ENCODE peak calls at places on chromosome 11, in five cellular contexts. C is Caco-2, P is heart right ventricle, J is transverse colon, S is AG04450. E is an unnamed sample.

GRCh38 chr11:30763951-30764350 is 177.8 kb upstream of the MPPED2 start:
- DNase-seq in C (no peak), P (no peak), J (no peak), S (no peak), E (no peak)

GRCh38 chr11:5928811-5929210 is 13.2 kb upstream of the OR56A3 start:
- DNase-seq in C (no peak), P (no peak), J (no peak), S (no peak), E (no peak)

GRCh38 chr11:120066738-120067303 is 71.1 kb downstream of the TRIM29 start:
- DNase-seq in C (no peak), P (no peak), J (no peak), S (no peak), E (no peak)

GRCh38 chr11:2647953-2648352 is 51.8 kb downstream of the KCNQ1OT1 start:
- DNase-seq in C (no peak), P (no peak), J (no peak), S (no peak), E (no peak)

GRCh38 chr11:116701876-116702275 is 70.9 kb downstream of the BUD13 start:
- DNase-seq in C (peak), P (no peak), J (no peak), S (no peak), E (no peak)

GRCh38 chr11:95459268-95460040 is 228.5 kb upstream of the SESN3 start:
- DNase-seq in C (no peak), P (no peak), J (no peak), S (no peak), E (no peak)

GRCh38 chr11:72613977-72614376 is 60.2 kb downstream of the PDE2A start:
- DNase-seq in C (no peak), P (peak), J (peak), S (no peak), E (no peak)

GRCh38 chr11:108906329-108906728 is 241.5 kb downstream of the DDX10 start:
- DNase-seq in C (no peak), P (no peak), J (no peak), S (no peak), E (peak)

GRCh38 chr11:30762188-30762587 is 176.0 kb upstream of the MPPED2 start:
- DNase-seq in C (no peak), P (no peak), J (no peak), S (no peak), E (no peak)

GRCh38 chr11:114061053-114062049 is 1.8 kb downstream of the ZBTB16 start:
- DNase-seq in C (no peak), P (peak), J (no peak), S (no peak), E (no peak)

GRCh38 chr11:130313383-130314183 is 1.1 kb downstream of the ZBTB44 start:
- DNase-seq in C (no peak), P (no peak), J (no peak), S (no peak), E (no peak)

GRCh38 chr11:27649800-27650199 is 50.5 kb downstream of the BDNF start:
- DNase-seq in C (no peak), P (no peak), J (no peak), S (no peak), E (no peak)

GRCh38 chr11:29300441-29300840 is 716.4 kb downstream of the KCNA4 start:
- DNase-seq in C (no peak), P (no peak), J (no peak), S (peak), E (no peak)

GRCh38 chr11:67640758-67641113 is 1.2 kb upstream of the TBX10 start:
- DNase-seq in C (no peak), P (no peak), J (no peak), S (no peak), E (no peak)

GRCh38 chr11:46696212-46696558 is 4.2 kb downstream of the ARHGAP1 start:
- DNase-seq in C (no peak), P (peak), J (no peak), S (no peak), E (no peak)

GRCh38 chr11:87356428-87356827 is 318.7 kb downstream of the TMEM135 start:
- DNase-seq in C (no peak), P (no peak), J (peak), S (no peak), E (no peak)

GRCh38 chr11:81444306-81444705 is 1289.4 kb downstream of the FAM181B start:
- DNase-seq in C (no peak), P (no peak), J (no peak), S (no peak), E (no peak)

GRCh38 chr11:44269369-44270351 is 40.3 kb downstream of the ALX4 start:
- DNase-seq in C (peak), P (no peak), J (no peak), S (no peak), E (peak)

GRCh38 chr11:68398870-68399865 is 61.4 kb upstream of the PPP6R3 start:
- DNase-seq in C (no peak), P (peak), J (peak), S (no peak), E (no peak)

GRCh38 chr11:130211144-130211543 is 51.6 kb downstream of the ST14 start:
- DNase-seq in C (peak), P (no peak), J (no peak), S (no peak), E (no peak)

GRCh38 chr11:33631749-33632091 is 68.9 kb downstream of the C11orf91 start:
- DNase-seq in C (no peak), P (no peak), J (no peak), S (no peak), E (no peak)

GRCh38 chr11:50075856-50076255 is 43.2 kb downstream of the OR4C45 start:
- DNase-seq in C (no peak), P (no peak), J (no peak), S (no peak), E (no peak)

GRCh38 chr11:18705651-18706281 is 7.2 kb downstream of the TMEM86A start:
- DNase-seq in C (no peak), P (peak), J (peak), S (no peak), E (no peak)

GRCh38 chr11:92322225-92322624 is 97.6 kb downstream of the FAT3 start:
- DNase-seq in C (no peak), P (no peak), J (no peak), S (no peak), E (no peak)

GRCh38 chr11:130490682-130491449 is 42.4 kb downstream of the ADAMTS15 start:
- DNase-seq in C (no peak), P (no peak), J (no peak), S (no peak), E (no peak)

GRCh38 chr11:93842034-93842433 is 8.4 kb downstream of the VSTM5 start:
- DNase-seq in C (no peak), P (no peak), J (no peak), S (no peak), E (no peak)

GRCh38 chr11:67119577-67120391 is 721 bp downstream of the KDM2A start:
- DNase-seq in C (peak), P (peak), J (peak), S (no peak), E (no peak)

GRCh38 chr11:132587716-132588115 is 944.6 kb downstream of the OPCML start:
- DNase-seq in C (no peak), P (no peak), J (no peak), S (no peak), E (no peak)

GRCh38 chr11:25615076-25615475 is 716.9 kb upstream of the ANO3 start:
- DNase-seq in C (no peak), P (no peak), J (no peak), S (no peak), E (no peak)

GRCh38 chr11:58358969-58359368 is at the start of gene OR5B17:
- DNase-seq in C (no peak), P (no peak), J (no peak), S (no peak), E (no peak)

GRCh38 chr11:20047006-20047405 is 113.3 kb downstream of the DBX1 start:
- DNase-seq in C (no peak), P (no peak), J (no peak), S (no peak), E (no peak)

GRCh38 chr11:46249103-46249942 is 28.1 kb upstream of the CREB3L1 start:
- DNase-seq in C (no peak), P (no peak), J (no peak), S (no peak), E (no peak)

GRCh38 chr11:63769044-63769718 is 606 bp upstream of the ZFTA start:
- DNase-seq in C (no peak), P (peak), J (peak), S (no peak), E (no peak)

GRCh38 chr11:64848779-64849599 is 4.5 kb upstream of the CDC42BPG start:
- DNase-seq in C (no peak), P (no peak), J (peak), S (no peak), E (no peak)
- TF ChIP-seq CTCF in C (no peak), P (no peak), J (peak), S (no peak), E (no peak)

DNA sequence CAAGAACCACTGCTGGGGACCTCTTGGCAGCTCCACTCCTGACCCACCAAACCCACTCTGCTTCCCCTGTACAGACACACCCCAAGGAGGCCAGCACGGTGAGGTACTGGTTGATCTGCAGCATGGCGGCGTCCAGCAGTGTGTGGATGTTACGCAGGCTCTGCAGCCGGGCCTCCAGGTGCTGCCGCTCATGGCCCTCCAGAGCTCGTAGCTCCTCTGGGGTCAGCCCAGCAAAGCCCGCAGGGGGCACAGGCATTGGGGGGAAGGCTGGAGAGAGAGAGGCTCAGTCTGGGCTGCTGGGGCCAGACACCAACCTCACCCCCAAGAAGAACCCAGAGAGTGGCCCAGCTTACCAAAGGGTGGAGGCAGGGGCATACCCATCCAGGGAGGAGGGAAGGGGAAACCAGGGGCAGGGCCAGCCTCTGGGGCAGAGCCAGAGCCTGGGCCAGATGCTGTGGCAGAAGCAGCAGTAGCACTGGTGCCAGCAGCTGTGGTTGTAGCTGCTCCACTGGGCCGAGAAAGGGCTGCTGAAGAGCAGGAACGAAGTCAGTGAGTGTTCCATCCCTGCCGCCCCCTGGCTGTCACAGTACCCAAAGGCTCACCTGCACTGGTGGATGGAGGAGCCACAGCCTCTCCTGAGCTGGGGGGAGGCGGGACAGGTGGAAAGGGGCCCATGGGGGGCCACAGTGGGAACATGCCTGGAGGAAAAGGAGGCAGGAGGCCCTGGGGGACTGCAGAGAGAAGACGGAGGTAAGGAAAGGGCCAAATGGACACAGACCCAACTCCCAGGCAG is 4.5 kb downstream of the SYVN1 start:
- DNase-seq in C (peak), P (no peak), J (no peak), S (no peak), E (no peak)
- TF ChIP-seq CTCF in C (no peak), P (no peak), J (no peak), S (no peak), E (no peak)

DNA sequence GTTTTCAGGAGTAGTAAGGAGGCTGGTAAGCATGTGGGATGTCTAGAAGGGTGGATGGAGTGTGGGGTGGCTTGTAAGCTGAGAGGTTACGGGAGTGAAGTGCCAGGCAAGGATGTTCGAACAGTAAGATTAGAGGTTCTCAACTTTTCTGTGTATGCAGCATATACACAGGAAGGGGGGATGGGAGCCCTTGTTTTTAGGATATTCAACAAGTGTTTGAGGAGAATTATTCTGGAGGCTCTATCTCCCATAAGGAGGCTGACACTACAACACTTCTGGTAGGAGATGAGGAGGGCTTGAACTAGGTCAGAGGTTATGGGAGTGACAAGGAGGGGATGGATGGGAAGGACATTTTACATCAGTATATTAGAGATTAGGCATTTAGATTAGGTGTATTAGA is 109.5 kb downstream of the TEAD1 start:
- DNase-seq in C (no peak), P (no peak), J (no peak), S (no peak), E (no peak)
- TF ChIP-seq CTCF in C (no peak), P (no peak), J (no peak), S (no peak), E (no peak)

GRCh38 chr11:47850337-47850736 is 2.2 kb upstream of the NUP160 start:
- DNase-seq in C (no peak), P (no peak), J (no peak), S (no peak), E (no peak)

GRCh38 chr11:47846998-47847397 is 1.2 kb downstream of the NUP160 start:
- DNase-seq in C (no peak), P (no peak), J (no peak), S (no peak), E (no peak)

GRCh38 chr11:47847537-47847891 is 636 bp downstream of the NUP160 start:
- DNase-seq in C (no peak), P (no peak), J (no peak), S (no peak), E (no peak)

GRCh38 chr11:47847892-47848635 is at the start of gene NUP160:
- DNase-seq in C (peak), P (peak), J (peak), S (no peak), E (no peak)

GRCh38 chr11:47848636-47849155 is 546 bp upstream of the NUP160 start:
- DNase-seq in C (no peak), P (no peak), J (no peak), S (no peak), E (no peak)
- TF ChIP-seq CTCF in C (no peak), P (no peak), J (peak), S (no peak), E (no peak)

GRCh38 chr11:78927511-78927910 is 352.8 kb upstream of the NARS2 start:
- DNase-seq in C (no peak), P (no peak), J (no peak), S (no peak), E (no peak)
- TF ChIP-seq CTCF in C (no peak), P (no peak), J (no peak), S (no peak), E (no peak)

DNA sequence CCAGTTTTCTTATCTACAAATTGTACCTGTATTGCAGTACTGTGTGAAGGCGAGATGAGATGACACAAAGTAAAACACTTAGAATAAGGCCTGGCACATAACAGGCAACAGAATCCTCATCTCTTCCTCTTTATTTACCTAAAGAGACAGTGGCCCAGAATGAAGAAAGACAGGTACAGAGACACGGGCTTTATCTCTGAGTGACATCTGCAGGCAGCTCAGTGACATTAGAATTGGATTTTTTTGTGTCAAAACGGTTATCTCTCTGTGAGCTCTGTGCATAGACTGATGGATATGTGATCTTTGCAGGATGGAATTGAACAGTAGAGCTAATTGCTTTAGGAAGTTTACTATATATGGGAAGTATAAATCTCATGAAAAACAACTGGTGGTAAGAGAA is 36.2 kb upstream of the TRPC6 start:
- DNase-seq in C (no peak), P (no peak), J (no peak), S (no peak), E (no peak)
- TF ChIP-seq CTCF in C (peak), P (no peak), J (no peak), S (no peak), E (no peak)

GRCh38 chr11:70378506-70379134 is 19.7 kb upstream of the CTTN start:
- DNase-seq in C (peak), P (no peak), J (no peak), S (no peak), E (no peak)
- TF ChIP-seq CTCF in C (peak), P (no peak), J (no peak), S (peak), E (no peak)

DNA sequence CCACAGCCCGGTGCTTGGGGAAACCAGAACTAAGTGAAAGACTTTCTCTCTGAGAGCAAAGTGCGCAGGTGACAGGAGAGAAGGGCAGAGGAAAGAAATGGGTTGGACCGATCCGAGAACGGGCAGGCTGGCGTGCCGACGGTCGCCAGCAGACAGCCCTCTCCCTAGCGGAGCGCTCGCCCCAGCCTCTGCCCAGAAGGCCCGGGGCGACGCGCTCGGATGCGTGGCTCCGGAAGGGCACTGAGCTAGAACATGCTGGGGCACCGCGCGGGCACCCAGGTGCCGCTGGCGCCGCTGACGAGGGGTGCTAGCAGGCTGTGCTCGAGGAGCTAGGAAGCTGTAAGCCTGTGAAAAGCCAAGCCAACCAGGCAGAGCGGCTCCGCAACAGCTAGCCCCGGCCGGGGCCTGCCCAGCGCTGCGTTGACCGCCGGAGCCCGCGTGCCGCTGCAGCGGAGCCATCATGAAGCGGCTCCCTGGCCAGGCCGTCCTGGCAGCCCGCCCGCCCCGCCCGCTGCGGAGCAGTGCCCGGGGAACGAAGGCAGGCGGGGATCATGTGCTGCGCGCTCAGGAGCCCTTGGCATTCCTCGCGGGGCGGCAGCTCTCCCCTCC is 22.1 kb upstream of the RRAS2 start:
- DNase-seq in C (peak), P (peak), J (peak), S (no peak), E (no peak)
- TF ChIP-seq CTCF in C (no peak), P (no peak), J (no peak), S (no peak), E (no peak)

E was measured in AG09319.